ENCODE peak calls at places on chromosome 14, in six cellular contexts. X, M, O, U, V and P are unnamed samples.

GRCh38 chr14:57833304-57833703 is 32.6 kb downstream of the SLC35F4 start:
- DNase-seq in X (no peak), M (peak), O (no peak), U (peak), V (peak), P (peak)

GRCh38 chr14:55889124-55889523 is 229.1 kb upstream of the PELI2 start:
- DNase-seq in X (no peak), M (no peak), O (no peak), U (no peak), V (no peak), P (no peak)

GRCh38 chr14:91911474-91912032 is 35.9 kb downstream of the FBLN5 start:
- DNase-seq in X (no peak), M (peak), O (no peak), U (no peak), V (no peak), P (no peak)

GRCh38 chr14:105508601-105509000 is 17.6 kb downstream of the TEDC1 start:
- DNase-seq in X (no peak), M (no peak), O (no peak), U (no peak), V (no peak), P (no peak)

GRCh38 chr14:71300474-71301359 is 393.5 kb downstream of the PCNX1 start:
- DNase-seq in X (no peak), M (peak), O (no peak), U (no peak), V (no peak), P (peak)

GRCh38 chr14:46717211-46717610 is 65.6 kb upstream of the RPL10L start:
- DNase-seq in X (no peak), M (no peak), O (no peak), U (no peak), V (no peak), P (no peak)

GRCh38 chr14:59439256-59440015 is 25.7 kb downstream of the GPR135 start:
- DNase-seq in X (no peak), M (peak), O (no peak), U (no peak), V (no peak), P (no peak)

GRCh38 chr14:29016050-29016900 is 249.7 kb downstream of the FOXG1 start:
- DNase-seq in X (no peak), M (peak), O (no peak), U (no peak), V (no peak), P (peak)

GRCh38 chr14:24329073-24329663 is 5.7 kb downstream of the ADCY4 start:
- DNase-seq in X (no peak), M (no peak), O (no peak), U (no peak), V (no peak), P (no peak)

GRCh38 chr14:52848626-52849025 is 57.2 kb upstream of the GNPNAT1 start:
- DNase-seq in X (no peak), M (peak), O (no peak), U (no peak), V (no peak), P (peak)

GRCh38 chr14:36738269-36738668 is 76.6 kb downstream of the PAX9 start:
- DNase-seq in X (no peak), M (no peak), O (no peak), U (no peak), V (no peak), P (no peak)

GRCh38 chr14:35303149-35303548 is 11.0 kb downstream of the PSMA6 start:
- DNase-seq in X (no peak), M (no peak), O (no peak), U (no peak), V (no peak), P (no peak)

DNA sequence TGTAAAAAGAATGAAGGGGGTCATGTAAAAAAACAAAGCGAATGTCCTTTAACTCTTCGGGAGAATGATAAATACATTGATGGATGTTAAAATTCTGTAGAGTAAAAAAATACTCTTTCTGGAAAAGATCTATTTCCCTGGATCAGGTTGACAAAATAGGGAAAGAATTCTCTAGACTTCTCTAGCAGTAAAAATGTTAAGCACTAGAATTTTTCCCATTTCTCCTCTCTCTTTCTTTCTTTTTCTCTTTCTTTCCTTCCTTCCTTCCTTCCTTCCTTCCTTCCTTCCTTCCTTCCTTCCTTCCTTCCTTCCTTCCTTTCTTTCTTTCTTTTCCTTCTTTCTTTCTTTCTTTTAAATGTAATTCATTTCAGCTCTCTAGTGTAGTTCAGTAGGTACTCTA is 552.5 kb downstream of the LRFN5 start:
- DNase-seq in X (no peak), M (no peak), O (no peak), U (no peak), V (no peak), P (no peak)
- TF ChIP-seq CTCF in X (no peak), M (no peak), O (no peak), U (no peak), V (no peak), P (no peak)

GRCh38 chr14:76763362-76764041 is 2.2 kb downstream of the VASH1 start:
- DNase-seq in X (no peak), M (no peak), O (peak), U (no peak), V (no peak), P (no peak)
- H3K4me3 ChIP-seq in X (peak), M (no peak), O (no peak), U (no peak), V (peak), P (no peak)

DNA sequence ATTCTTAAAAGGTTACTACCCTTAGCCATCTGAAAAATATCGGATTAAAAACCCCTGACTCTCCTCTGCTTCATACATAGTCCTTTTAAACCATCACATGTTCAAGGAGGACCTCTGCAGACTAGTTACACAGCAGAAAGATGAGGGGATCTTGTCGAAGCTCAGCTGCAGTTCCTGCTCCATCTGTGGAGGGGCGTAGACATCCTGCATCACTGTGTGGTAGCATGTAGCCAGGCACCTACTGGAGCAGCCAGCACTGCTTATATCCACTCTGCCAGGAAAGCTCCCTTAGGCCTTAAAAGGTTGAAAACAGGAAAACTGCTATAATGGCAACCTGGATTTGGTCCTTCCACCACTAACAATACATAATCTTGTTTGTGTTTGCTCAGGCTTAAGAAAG is 57.6 kb upstream of the STRN3 start:
- DNase-seq in X (no peak), M (no peak), O (no peak), U (no peak), V (no peak), P (no peak)
- TF ChIP-seq CTCF in X (no peak), M (no peak), O (no peak), U (no peak), V (no peak), P (no peak)

GRCh38 chr14:102278631-102278935 is 26.4 kb downstream of the MOK start:
- DNase-seq in X (no peak), M (no peak), O (peak), U (no peak), V (no peak), P (no peak)
- H3K4me3 ChIP-seq in X (no peak), M (no peak), O (no peak), U (no peak), V (no peak), P (no peak)

DNA sequence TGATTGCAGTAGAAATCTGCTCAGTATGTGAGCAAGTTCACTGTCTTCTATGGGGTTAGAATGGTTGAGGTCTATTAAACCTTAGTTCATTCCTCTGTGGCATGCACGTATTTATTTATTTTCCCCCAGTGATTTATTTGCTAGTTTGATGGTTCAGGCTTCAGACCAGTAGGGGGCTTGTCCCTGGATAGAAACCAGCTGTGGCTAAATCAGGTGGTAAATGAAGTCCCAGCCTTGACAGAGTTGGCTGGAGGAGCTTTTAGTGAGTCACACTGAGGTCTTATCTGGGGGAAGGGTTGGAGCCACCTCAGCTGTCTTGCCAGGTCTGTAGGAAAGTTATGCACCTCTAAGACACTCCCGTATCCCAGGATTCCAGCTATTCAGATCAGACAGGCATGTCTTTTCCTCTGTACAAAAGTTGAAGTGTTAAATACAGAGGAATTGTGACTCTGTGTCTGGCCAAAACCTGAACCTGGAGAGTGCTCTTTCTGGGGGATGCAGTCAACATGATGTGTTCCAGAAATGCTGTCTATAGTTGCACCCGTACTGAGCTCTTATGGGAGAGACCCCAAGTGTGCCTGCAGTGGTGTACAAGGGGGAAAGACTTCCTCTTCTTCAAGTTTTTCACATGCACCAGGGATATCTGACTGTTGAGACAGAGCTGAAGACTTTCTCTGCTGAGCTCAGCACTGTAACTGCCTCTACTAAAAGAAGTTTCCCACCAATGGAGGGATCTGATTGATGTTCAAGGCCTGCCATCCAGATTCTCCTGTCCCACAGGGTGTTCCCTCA is 1322.1 kb downstream of the TMEM121 start:
- DNase-seq in X (no peak), M (no peak), O (no peak), U (no peak), V (peak), P (no peak)
- TF ChIP-seq CTCF in X (no peak), M (no peak), O (no peak), U (no peak), V (no peak), P (no peak)

DNA sequence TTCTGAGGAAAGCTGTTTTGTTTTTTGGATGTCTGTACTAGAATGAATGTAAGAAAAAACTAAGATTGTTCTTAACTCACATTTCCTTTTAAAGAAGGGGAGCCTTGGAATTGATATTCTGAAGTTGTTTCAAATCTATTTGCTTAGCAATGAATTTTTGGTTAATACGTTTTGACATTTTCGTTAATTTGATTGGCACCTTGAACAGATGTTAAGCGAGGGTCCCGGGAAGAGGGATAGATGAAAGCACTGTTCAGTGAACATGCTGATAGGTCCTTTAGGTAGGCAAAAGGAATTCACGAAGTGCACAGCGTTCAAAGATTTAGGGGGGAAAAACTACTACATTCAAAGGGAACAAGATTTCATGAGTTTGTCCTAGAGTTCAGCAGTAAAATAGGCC is 1.7 kb downstream of the SLC39A9 start:
- DNase-seq in X (no peak), M (no peak), O (no peak), U (no peak), V (no peak), P (no peak)
- H3K4me3 ChIP-seq in X (peak), M (peak), O (no peak), U (peak), V (peak), P (peak)